ENCODE peak calls at places on chromosomes 4 and X, in eight cellular contexts. L is CD8-positive, alpha-beta T cell; E is left ventricle myocardium inferior; P is A549; Z is HCT116; T is thyroid gland; C is upper lobe of right lung; N is PC-9. S is an unnamed sample.

GRCh38 chrX:68691921-68692320 is 44.5 kb downstream of the STARD8 start:
- DNase-seq in L (no peak), E (no peak), P (no peak), Z (no peak), T (no peak), C (no peak), N (no peak), S (no peak)

GRCh38 chr4:143287571-143287923 is 49.1 kb upstream of the GAB1 start:
- DNase-seq in L (no peak), E (no peak), P (no peak), Z (no peak), T (no peak), C (no peak), N (no peak), S (no peak)

GRCh38 chr4:122293374-122294365 is 85.1 kb upstream of the ADAD1 start:
- DNase-seq in L (no peak), E (no peak), P (no peak), Z (no peak), T (peak; percentile 30), C (no peak), N (no peak), S (no peak)

GRCh38 chr4:112604590-112604989 is 32.1 kb downstream of the ZGRF1 start:
- DNase-seq in L (peak; percentile 37), E (no peak), P (peak; percentile 48), Z (peak; percentile 18), T (peak; percentile 47), C (no peak), N (peak; percentile 31), S (peak; percentile 22)

GRCh38 chr4:173420821-173421220 is 21.9 kb upstream of the SCRG1 start:
- DNase-seq in L (no peak), E (no peak), P (no peak), Z (no peak), T (no peak), C (no peak), N (no peak), S (no peak)

GRCh38 chr4:15118281-15118680 is 116.0 kb downstream of the CPEB2 start:
- DNase-seq in L (no peak), E (no peak), P (no peak), Z (no peak), T (peak; percentile 43), C (no peak), N (no peak), S (no peak)

GRCh38 chrX:86946569-86946968 is 571.0 kb upstream of the KLHL4 start:
- DNase-seq in L (no peak), E (no peak), P (peak; percentile 3), Z (no peak), T (no peak), C (no peak), N (peak; percentile 0), S (peak; percentile 13)

GRCh38 chrX:29992083-29992482 is 223.3 kb upstream of the MAGEB2 start:
- DNase-seq in L (no peak), E (no peak), P (no peak), Z (no peak), T (no peak), C (no peak), N (no peak), S (no peak)

GRCh38 chr4:111689214-111689613 is 456.0 kb upstream of the FAM241A start:
- DNase-seq in L (no peak), E (no peak), P (no peak), Z (no peak), T (peak; percentile 24), C (no peak), N (peak; percentile 4), S (no peak)

GRCh38 chr4:154779362-154779947 is 1.6 kb upstream of the RBM46 start:
- DNase-seq in L (no peak), E (no peak), P (peak; percentile 13), Z (peak; percentile 35), T (no peak), C (no peak), N (no peak), S (peak; percentile 4)

GRCh38 chr4:168486961-168487820 is 6.9 kb upstream of the DDX60L start:
- DNase-seq in L (no peak), E (no peak), P (peak; percentile 58), Z (peak; percentile 96), T (no peak), C (no peak), N (peak; percentile 71), S (no peak)

GRCh38 chrX:133999013-133999705 is 13.8 kb upstream of the GPC3 start:
- DNase-seq in L (no peak), E (peak; percentile 16), P (no peak), Z (no peak), T (no peak), C (no peak), N (no peak), S (no peak)

GRCh38 chr4:186501554-186501953 is 53.8 kb downstream of the MTNR1A start:
- DNase-seq in L (no peak), E (no peak), P (no peak), Z (no peak), T (no peak), C (no peak), N (no peak), S (no peak)
- H3K4me3 ChIP-seq in L (no peak overlapping the region), E (no peak overlapping the region), P (no peak overlapping the region), Z (no peak overlapping the region), T (no peak overlapping the region), C (no peak overlapping the region), N (no peak overlapping the region), S (no peak overlapping the region)

GRCh38 chr4:1155314-1155713 is 17.1 kb downstream of the SPON2 start:
- DNase-seq in L (no peak), E (no peak), P (no peak), Z (no peak), T (peak; percentile 41), C (no peak), N (no peak), S (no peak)
- H3K4me1 ChIP-seq in L (no peaks in the 10 kb centered on the region), E (peaks cover 11% of the 10 kb centered on the region), P (no peaks in the 10 kb centered on the region), Z (no peaks in the 10 kb centered on the region), T (peaks cover 9% of the 10 kb centered on the region), C (peaks cover 9% of the 10 kb centered on the region), N (peaks cover 5% of the 10 kb centered on the region), S (no peaks in the 10 kb centered on the region)

GRCh38 chrX:41329101-41329500 is 4.9 kb upstream of the DDX3X start:
- DNase-seq in L (no peak), E (no peak), P (no peak), Z (no peak), T (no peak), C (no peak), N (no peak), S (no peak)
- H3K4me3 ChIP-seq in L (no peak overlapping the region), E (no peak overlapping the region), P (no peak overlapping the region), Z (no peak overlapping the region), T (no peak overlapping the region), C (no peak overlapping the region), N (no peak overlapping the region), S (no peak overlapping the region)

GRCh38 chr4:117375101-117375500 is 289.7 kb upstream of the TRAM1L1 start:
- DNase-seq in L (no peak), E (no peak), P (no peak), Z (no peak), T (no peak), C (no peak), N (no peak), S (no peak)
- H3K4me1 ChIP-seq in L (no peaks in the 10 kb centered on the region), E (no peaks in the 10 kb centered on the region), P (no peaks in the 10 kb centered on the region), Z (no peaks in the 10 kb centered on the region), T (no peaks in the 10 kb centered on the region), C (no peaks in the 10 kb centered on the region), N (no peaks in the 10 kb centered on the region), S (no peaks in the 10 kb centered on the region)